ENCODE peak calls at places on chromosomes 16 and 17, in four cellular contexts. One of them, this sample, is unnamed.

GRCh38 chr17:44633998-44634397 is 22.3 kb upstream of the MEIOC start:
- DNase-seq in NCI-H526: no peak
- DNase-seq in stimulated activated CD8-positive, alpha-beta memory T cell treated with anti-CD3 and anti-CD28 coated beads, Interleukin-4, amount 100 ng/mL, for 1 hour: no peak
- DNase-seq in activated CD8-positive, alpha-beta memory T cell treated with anti-CD3 and anti-CD28 coated beads for 48 hours: no peak
- DNase-seq in this sample: no peak

GRCh38 chr16:52634528-52634927 is 87.6 kb upstream of the TOX3 start:
- DNase-seq in NCI-H526: no peak
- DNase-seq in stimulated activated CD8-positive, alpha-beta memory T cell treated with anti-CD3 and anti-CD28 coated beads, Interleukin-4, amount 100 ng/mL, for 1 hour: no peak
- DNase-seq in activated CD8-positive, alpha-beta memory T cell treated with anti-CD3 and anti-CD28 coated beads for 48 hours: no peak
- DNase-seq in this sample: no peak

GRCh38 chr17:49904904-49905303 is 57.0 kb upstream of the TAC4 start:
- DNase-seq in NCI-H526: no peak
- DNase-seq in stimulated activated CD8-positive, alpha-beta memory T cell treated with anti-CD3 and anti-CD28 coated beads, Interleukin-4, amount 100 ng/mL, for 1 hour: no peak
- DNase-seq in activated CD8-positive, alpha-beta memory T cell treated with anti-CD3 and anti-CD28 coated beads for 48 hours: no peak
- DNase-seq in this sample: no peak

GRCh38 chr16:50395763-50396710 is 27.2 kb upstream of the BRD7 start:
- DNase-seq in NCI-H526: no peak
- DNase-seq in stimulated activated CD8-positive, alpha-beta memory T cell treated with anti-CD3 and anti-CD28 coated beads, Interleukin-4, amount 100 ng/mL, for 1 hour: no peak
- DNase-seq in activated CD8-positive, alpha-beta memory T cell treated with anti-CD3 and anti-CD28 coated beads for 48 hours: no peak
- DNase-seq in this sample: peak

GRCh38 chr17:17859909-17860760 is 23.3 kb upstream of the SREBF1 start:
- DNase-seq in NCI-H526: peak
- DNase-seq in stimulated activated CD8-positive, alpha-beta memory T cell treated with anti-CD3 and anti-CD28 coated beads, Interleukin-4, amount 100 ng/mL, for 1 hour: peak
- DNase-seq in activated CD8-positive, alpha-beta memory T cell treated with anti-CD3 and anti-CD28 coated beads for 48 hours: no peak
- DNase-seq in this sample: peak

GRCh38 chr16:2019500-2019899 is at the start of gene NPW:
- DNase-seq in NCI-H526: no peak
- DNase-seq in stimulated activated CD8-positive, alpha-beta memory T cell treated with anti-CD3 and anti-CD28 coated beads, Interleukin-4, amount 100 ng/mL, for 1 hour: no peak
- DNase-seq in activated CD8-positive, alpha-beta memory T cell treated with anti-CD3 and anti-CD28 coated beads for 48 hours: no peak
- DNase-seq in this sample: no peak

GRCh38 chr17:39867891-39868553 is at the start of gene ZPBP2:
- DNase-seq in NCI-H526: no peak
- DNase-seq in stimulated activated CD8-positive, alpha-beta memory T cell treated with anti-CD3 and anti-CD28 coated beads, Interleukin-4, amount 100 ng/mL, for 1 hour: no peak
- DNase-seq in activated CD8-positive, alpha-beta memory T cell treated with anti-CD3 and anti-CD28 coated beads for 48 hours: no peak
- DNase-seq in this sample: no peak

GRCh38 chr16:74898667-74899066 is 86.3 kb downstream of the WDR59 start:
- DNase-seq in NCI-H526: no peak
- DNase-seq in stimulated activated CD8-positive, alpha-beta memory T cell treated with anti-CD3 and anti-CD28 coated beads, Interleukin-4, amount 100 ng/mL, for 1 hour: no peak
- DNase-seq in activated CD8-positive, alpha-beta memory T cell treated with anti-CD3 and anti-CD28 coated beads for 48 hours: no peak
- DNase-seq in this sample: no peak

GRCh38 chr16:63672493-63672892 is 1449.4 kb downstream of the CDH11 start:
- DNase-seq in NCI-H526: no peak
- DNase-seq in stimulated activated CD8-positive, alpha-beta memory T cell treated with anti-CD3 and anti-CD28 coated beads, Interleukin-4, amount 100 ng/mL, for 1 hour: no peak
- DNase-seq in activated CD8-positive, alpha-beta memory T cell treated with anti-CD3 and anti-CD28 coated beads for 48 hours: no peak
- DNase-seq in this sample: no peak

GRCh38 chr17:59105852-59106462 is 723 bp downstream of the TRIM37 start:
- DNase-seq in NCI-H526: peak
- DNase-seq in stimulated activated CD8-positive, alpha-beta memory T cell treated with anti-CD3 and anti-CD28 coated beads, Interleukin-4, amount 100 ng/mL, for 1 hour: peak
- DNase-seq in activated CD8-positive, alpha-beta memory T cell treated with anti-CD3 and anti-CD28 coated beads for 48 hours: peak
- DNase-seq in this sample: peak

GRCh38 chr17:27593232-27593856 is 37.6 kb upstream of the LGALS9 start:
- DNase-seq in NCI-H526: peak
- DNase-seq in stimulated activated CD8-positive, alpha-beta memory T cell treated with anti-CD3 and anti-CD28 coated beads, Interleukin-4, amount 100 ng/mL, for 1 hour: no peak
- DNase-seq in activated CD8-positive, alpha-beta memory T cell treated with anti-CD3 and anti-CD28 coated beads for 48 hours: no peak
- DNase-seq in this sample: no peak

GRCh38 chr17:40086150-40087044 is 14.0 kb downstream of the NR1D1 start:
- DNase-seq in NCI-H526: peak
- DNase-seq in stimulated activated CD8-positive, alpha-beta memory T cell treated with anti-CD3 and anti-CD28 coated beads, Interleukin-4, amount 100 ng/mL, for 1 hour: no peak
- DNase-seq in activated CD8-positive, alpha-beta memory T cell treated with anti-CD3 and anti-CD28 coated beads for 48 hours: no peak
- DNase-seq in this sample: no peak

GRCh38 chr17:83067718-83068261 is 11.6 kb upstream of the METRNL start:
- DNase-seq in NCI-H526: peak
- DNase-seq in stimulated activated CD8-positive, alpha-beta memory T cell treated with anti-CD3 and anti-CD28 coated beads, Interleukin-4, amount 100 ng/mL, for 1 hour: no peak
- DNase-seq in activated CD8-positive, alpha-beta memory T cell treated with anti-CD3 and anti-CD28 coated beads for 48 hours: no peak
- DNase-seq in this sample: no peak

GRCh38 chr17:1909985-1910384 is 80.2 kb downstream of the RPA1 start:
- DNase-seq in NCI-H526: no peak
- DNase-seq in stimulated activated CD8-positive, alpha-beta memory T cell treated with anti-CD3 and anti-CD28 coated beads, Interleukin-4, amount 100 ng/mL, for 1 hour: no peak
- DNase-seq in activated CD8-positive, alpha-beta memory T cell treated with anti-CD3 and anti-CD28 coated beads for 48 hours: no peak
- DNase-seq in this sample: no peak

GRCh38 chr17:48500435-48501426 is 30.1 kb downstream of the HOXB1 start:
- DNase-seq in NCI-H526: no peak
- DNase-seq in stimulated activated CD8-positive, alpha-beta memory T cell treated with anti-CD3 and anti-CD28 coated beads, Interleukin-4, amount 100 ng/mL, for 1 hour: no peak
- DNase-seq in activated CD8-positive, alpha-beta memory T cell treated with anti-CD3 and anti-CD28 coated beads for 48 hours: no peak
- DNase-seq in this sample: no peak

GRCh38 chr17:78144146-78144719 is 2.0 kb upstream of the C17orf99 start:
- DNase-seq in NCI-H526: no peak
- DNase-seq in stimulated activated CD8-positive, alpha-beta memory T cell treated with anti-CD3 and anti-CD28 coated beads, Interleukin-4, amount 100 ng/mL, for 1 hour: no peak
- DNase-seq in activated CD8-positive, alpha-beta memory T cell treated with anti-CD3 and anti-CD28 coated beads for 48 hours: no peak
- DNase-seq in this sample: no peak

GRCh38 chr17:82696916-82697807 is 1.3 kb downstream of the RAB40B start:
- DNase-seq in NCI-H526: peak
- DNase-seq in stimulated activated CD8-positive, alpha-beta memory T cell treated with anti-CD3 and anti-CD28 coated beads, Interleukin-4, amount 100 ng/mL, for 1 hour: no peak
- DNase-seq in activated CD8-positive, alpha-beta memory T cell treated with anti-CD3 and anti-CD28 coated beads for 48 hours: no peak
- DNase-seq in this sample: no peak

GRCh38 chr17:12348476-12348875 is 317.2 kb upstream of the MYOCD start:
- DNase-seq in NCI-H526: no peak
- DNase-seq in stimulated activated CD8-positive, alpha-beta memory T cell treated with anti-CD3 and anti-CD28 coated beads, Interleukin-4, amount 100 ng/mL, for 1 hour: no peak
- DNase-seq in activated CD8-positive, alpha-beta memory T cell treated with anti-CD3 and anti-CD28 coated beads for 48 hours: no peak
- DNase-seq in this sample: no peak

GRCh38 chr17:50559674-50560184 is 786 bp upstream of the CACNA1G start:
- DNase-seq in NCI-H526: peak
- DNase-seq in stimulated activated CD8-positive, alpha-beta memory T cell treated with anti-CD3 and anti-CD28 coated beads, Interleukin-4, amount 100 ng/mL, for 1 hour: no peak
- DNase-seq in activated CD8-positive, alpha-beta memory T cell treated with anti-CD3 and anti-CD28 coated beads for 48 hours: no peak
- DNase-seq in this sample: no peak